ENCODE peak calls at places on chromosome 17, in four cellular contexts. One of them, this sample, is unnamed.

GRCh38 chr17:59254742-59255141 is 34.4 kb downstream of the GDPD1 start:
- DNase-seq in H9: no peak
- DNase-seq in H1: no peak
- DNase-seq in IMR-90: no peak
- DNase-seq in this sample: no peak

GRCh38 chr17:78716814-78717393 is 65.2 kb downstream of the CYTH1 start:
- DNase-seq in H9: no peak
- DNase-seq in H1: peak; percentile 55
- DNase-seq in IMR-90: peak; percentile 22
- DNase-seq in this sample: no peak

GRCh38 chr17:75181608-75182318 is 996 bp downstream of the SUMO2 start:
- DNase-seq in H9: no peak
- DNase-seq in H1: no peak
- DNase-seq in IMR-90: no peak
- DNase-seq in this sample: no peak

GRCh38 chr17:74011963-74012362 is 191.5 kb upstream of the RPL38 start:
- DNase-seq in H9: no peak
- DNase-seq in H1: no peak
- DNase-seq in IMR-90: no peak
- DNase-seq in this sample: no peak

GRCh38 chr17:81085420-81085911 is 50.5 kb downstream of the BAIAP2 start:
- DNase-seq in H9: no peak
- DNase-seq in H1: no peak
- DNase-seq in IMR-90: no peak
- DNase-seq in this sample: no peak

GRCh38 chr17:43366809-43367587 is 31.8 kb upstream of the ARL4D start:
- DNase-seq in H9: no peak
- DNase-seq in H1: peak; percentile 54
- DNase-seq in IMR-90: no peak
- DNase-seq in this sample: peak; percentile 36

GRCh38 chr17:81542431-81543338 is 9.5 kb downstream of the FAAP100 start:
- DNase-seq in H9: no peak
- DNase-seq in H1: no peak
- DNase-seq in IMR-90: no peak
- DNase-seq in this sample: no peak

GRCh38 chr17:77875881-77876509 is 82.5 kb upstream of the TNRC6C start:
- DNase-seq in H9: no peak
- DNase-seq in H1: no peak
- DNase-seq in IMR-90: peak; percentile 12
- DNase-seq in this sample: no peak

GRCh38 chr17:19339341-19339815 is 23.1 kb downstream of the B9D1 start:
- DNase-seq in H9: peak; percentile 37
- DNase-seq in H1: no peak
- DNase-seq in IMR-90: peak; percentile 42
- DNase-seq in this sample: no peak

GRCh38 chr17:260031-260791 is 78.8 kb upstream of the DOC2B start:
- DNase-seq in H9: peak; percentile 80
- DNase-seq in H1: peak; percentile 64
- DNase-seq in IMR-90: no peak
- DNase-seq in this sample: no peak

DNA sequence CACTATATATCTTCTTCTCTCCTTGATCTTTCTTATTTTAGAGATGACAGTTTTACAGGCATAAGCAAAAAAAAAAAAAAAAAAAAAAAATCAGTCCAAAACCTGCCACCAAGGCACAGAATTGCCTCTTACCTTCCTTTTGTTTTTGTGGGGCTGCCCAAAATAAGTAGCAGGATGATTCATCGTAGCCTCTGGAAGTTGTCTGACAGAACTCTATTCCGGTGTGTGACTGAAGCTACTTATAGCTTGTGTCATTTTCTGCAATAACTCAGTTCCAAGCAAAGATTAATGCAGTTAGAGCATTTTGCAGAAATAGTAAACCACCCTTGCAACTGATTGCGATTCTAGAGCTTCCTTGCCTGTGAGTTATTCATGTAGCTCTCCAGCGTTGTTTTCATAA is 186.8 kb downstream of the KIF2B start:
- DNase-seq in H9: no peak
- DNase-seq in H1: no peak
- DNase-seq in IMR-90: no peak
- DNase-seq in this sample: no peak
- H3K56ac ChIP-seq in H9: no peak overlapping the region
- H3K56ac ChIP-seq in H1: no peak overlapping the region
- H3K56ac ChIP-seq in IMR-90: no peak overlapping the region
- H3K56ac ChIP-seq in this sample: no peak overlapping the region

DNA sequence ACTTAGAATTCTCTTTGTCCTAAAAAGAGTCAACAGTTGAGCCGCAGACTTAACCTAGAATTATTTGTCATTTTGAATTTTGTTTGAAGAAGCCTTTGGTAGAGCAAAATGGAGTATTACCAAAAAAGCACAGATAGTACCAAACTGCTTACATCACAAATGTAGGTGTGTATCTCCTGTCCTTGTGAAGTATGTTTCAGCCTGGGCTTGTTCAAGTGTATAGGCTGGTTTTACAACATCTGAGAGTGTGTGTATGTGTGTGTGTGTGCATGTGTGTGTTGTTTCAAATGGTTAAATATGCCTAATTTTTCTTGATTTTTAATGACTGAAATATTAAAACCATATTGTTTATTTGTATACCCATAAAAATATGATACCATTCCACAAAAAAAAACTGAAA is 188.7 kb upstream of the AXIN2 start:
- DNase-seq in H9: no peak
- DNase-seq in H1: no peak
- DNase-seq in IMR-90: no peak
- DNase-seq in this sample: no peak
- H3K27ac ChIP-seq in H9: no peak overlapping the region
- H3K27ac ChIP-seq in H1: no peak overlapping the region
- H3K27ac ChIP-seq in IMR-90: no peak overlapping the region
- H3K27ac ChIP-seq in this sample: no peak overlapping the region

GRCh38 chr17:50240876-50241275 is 33.4 kb upstream of the TMEM92 start:
- DNase-seq in H9: no peak
- DNase-seq in H1: no peak
- DNase-seq in IMR-90: peak; percentile 81
- DNase-seq in this sample: no peak

GRCh38 chr17:50248255-50248654 is 26.0 kb upstream of the TMEM92 start:
- DNase-seq in H9: no peak
- DNase-seq in H1: no peak
- DNase-seq in IMR-90: no peak
- DNase-seq in this sample: no peak

GRCh38 chr17:50241431-50241830 is 32.8 kb upstream of the TMEM92 start:
- DNase-seq in H9: no peak
- DNase-seq in H1: no peak
- DNase-seq in IMR-90: no peak
- DNase-seq in this sample: no peak

GRCh38 chr17:50239913-50240312 is 34.4 kb upstream of the TMEM92 start:
- DNase-seq in H9: no peak
- DNase-seq in H1: no peak
- DNase-seq in IMR-90: no peak
- DNase-seq in this sample: no peak

GRCh38 chr17:50244771-50245170 is 29.5 kb upstream of the TMEM92 start:
- DNase-seq in H9: no peak
- DNase-seq in H1: no peak
- DNase-seq in IMR-90: no peak
- DNase-seq in this sample: no peak
- H3K56ac ChIP-seq in H9: no peak overlapping the region
- H3K56ac ChIP-seq in H1: no peak overlapping the region
- H3K56ac ChIP-seq in IMR-90: no peak overlapping the region
- H3K56ac ChIP-seq in this sample: no peak overlapping the region

GRCh38 chr17:47959825-47960655 is 2.4 kb upstream of the PRR15L start:
- DNase-seq in H9: no peak
- DNase-seq in H1: no peak
- DNase-seq in IMR-90: no peak
- DNase-seq in this sample: no peak

GRCh38 chr17:47957591-47958490 is at the start of gene PRR15L:
- DNase-seq in H9: peak; percentile 84
- DNase-seq in H1: peak; percentile 64
- DNase-seq in IMR-90: no peak
- DNase-seq in this sample: no peak

GRCh38 chr17:47953945-47954344 is 3.7 kb downstream of the PRR15L start:
- DNase-seq in H9: no peak
- DNase-seq in H1: no peak
- DNase-seq in IMR-90: no peak
- DNase-seq in this sample: no peak

GRCh38 chr17:47955497-47956461 is 1.9 kb downstream of the PRR15L start:
- DNase-seq in H9: no peak
- DNase-seq in H1: no peak
- DNase-seq in IMR-90: no peak
- DNase-seq in this sample: no peak

GRCh38 chr17:47956818-47957590 is 679 bp downstream of the PRR15L start:
- DNase-seq in H9: no peak
- DNase-seq in H1: no peak
- DNase-seq in IMR-90: peak; percentile 15
- DNase-seq in this sample: no peak
- H3K27ac ChIP-seq in H9: no peak overlapping the region
- H3K27ac ChIP-seq in H1: no peak overlapping the region
- H3K27ac ChIP-seq in IMR-90: no peak overlapping the region
- H3K27ac ChIP-seq in this sample: no peak overlapping the region

DNA sequence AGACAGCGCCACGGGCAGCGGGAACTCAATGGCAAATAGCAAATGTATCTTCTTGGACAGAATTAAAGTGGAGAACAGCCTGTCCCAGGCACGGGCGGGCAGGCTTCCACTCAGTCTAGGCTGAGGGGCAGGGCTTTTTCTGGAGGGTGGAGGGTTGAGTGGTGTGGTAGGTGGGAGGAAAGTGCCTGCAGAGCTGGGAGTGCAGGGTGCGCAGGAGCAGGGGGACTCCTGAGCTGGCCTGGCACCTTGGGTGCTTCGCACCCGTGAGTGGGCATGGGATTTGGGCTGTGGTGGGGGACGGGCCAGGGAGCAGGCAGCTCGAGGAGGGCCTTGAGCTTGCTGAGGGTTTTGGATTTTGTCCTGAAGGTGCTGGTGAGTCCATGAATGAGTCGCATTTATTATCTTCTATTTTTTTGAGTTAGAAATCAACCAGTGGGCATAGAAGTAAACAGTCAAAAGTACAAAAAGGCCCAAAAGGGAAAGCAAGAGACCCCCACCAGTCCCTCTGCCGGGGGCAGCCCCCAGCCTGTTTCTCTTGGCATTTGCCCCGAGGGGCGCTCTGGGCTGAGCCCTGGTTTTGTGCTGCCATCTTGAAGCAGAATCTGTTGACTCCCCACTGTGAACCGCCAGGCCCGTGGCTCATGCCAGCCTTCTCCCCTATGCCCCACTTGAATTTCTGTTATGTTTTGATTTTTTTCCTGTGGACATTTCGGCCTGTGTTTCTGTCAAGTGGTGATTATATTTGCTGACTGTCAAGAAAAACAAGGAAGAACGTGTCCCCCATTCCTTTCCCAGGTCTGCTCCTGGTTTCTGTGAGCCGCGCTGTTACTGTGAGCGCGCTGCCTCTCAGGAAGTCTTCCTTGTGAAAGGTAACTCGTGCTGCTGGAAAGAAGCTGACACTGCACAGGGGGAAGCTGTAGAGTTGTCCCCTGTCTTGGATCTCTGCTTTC is 8.3 kb downstream of the ADORA2B start:
- DNase-seq in H9: no peak
- DNase-seq in H1: no peak
- DNase-seq in IMR-90: no peak
- DNase-seq in this sample: no peak
- H3K56ac ChIP-seq in H9: no peak overlapping the region
- H3K56ac ChIP-seq in H1: no peak overlapping the region
- H3K56ac ChIP-seq in IMR-90: no peak overlapping the region
- H3K56ac ChIP-seq in this sample: no peak overlapping the region

DNA sequence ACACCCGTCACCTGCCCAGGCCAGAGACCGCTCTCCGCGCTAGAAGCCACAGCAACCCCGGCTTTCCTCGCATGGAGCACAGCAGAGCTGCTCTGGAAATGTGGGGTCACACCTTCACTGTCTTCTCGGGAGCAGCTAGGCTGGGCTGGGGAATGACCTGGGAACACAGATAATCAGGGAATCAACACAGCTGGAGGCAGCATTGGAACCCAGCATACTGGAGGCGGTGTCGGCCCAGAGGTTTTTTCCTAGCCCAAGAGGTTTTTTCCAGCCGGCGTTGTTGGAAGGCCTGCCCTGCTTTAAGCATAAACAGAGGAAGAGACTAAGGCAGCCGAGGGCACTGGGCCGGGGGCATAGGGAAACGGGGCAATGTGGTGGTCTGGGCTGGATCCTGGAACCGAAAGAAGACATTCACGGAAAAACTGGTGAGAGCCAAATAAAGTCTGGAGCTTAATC is 808 bp upstream of the PLD6 start:
- DNase-seq in H9: peak; percentile 32
- DNase-seq in H1: no peak
- DNase-seq in IMR-90: no peak
- DNase-seq in this sample: peak; percentile 22
- H3K27ac ChIP-seq in H9: no peak overlapping the region
- H3K27ac ChIP-seq in H1: no peak overlapping the region
- H3K27ac ChIP-seq in IMR-90: no peak overlapping the region
- H3K27ac ChIP-seq in this sample: no peak overlapping the region

DNA sequence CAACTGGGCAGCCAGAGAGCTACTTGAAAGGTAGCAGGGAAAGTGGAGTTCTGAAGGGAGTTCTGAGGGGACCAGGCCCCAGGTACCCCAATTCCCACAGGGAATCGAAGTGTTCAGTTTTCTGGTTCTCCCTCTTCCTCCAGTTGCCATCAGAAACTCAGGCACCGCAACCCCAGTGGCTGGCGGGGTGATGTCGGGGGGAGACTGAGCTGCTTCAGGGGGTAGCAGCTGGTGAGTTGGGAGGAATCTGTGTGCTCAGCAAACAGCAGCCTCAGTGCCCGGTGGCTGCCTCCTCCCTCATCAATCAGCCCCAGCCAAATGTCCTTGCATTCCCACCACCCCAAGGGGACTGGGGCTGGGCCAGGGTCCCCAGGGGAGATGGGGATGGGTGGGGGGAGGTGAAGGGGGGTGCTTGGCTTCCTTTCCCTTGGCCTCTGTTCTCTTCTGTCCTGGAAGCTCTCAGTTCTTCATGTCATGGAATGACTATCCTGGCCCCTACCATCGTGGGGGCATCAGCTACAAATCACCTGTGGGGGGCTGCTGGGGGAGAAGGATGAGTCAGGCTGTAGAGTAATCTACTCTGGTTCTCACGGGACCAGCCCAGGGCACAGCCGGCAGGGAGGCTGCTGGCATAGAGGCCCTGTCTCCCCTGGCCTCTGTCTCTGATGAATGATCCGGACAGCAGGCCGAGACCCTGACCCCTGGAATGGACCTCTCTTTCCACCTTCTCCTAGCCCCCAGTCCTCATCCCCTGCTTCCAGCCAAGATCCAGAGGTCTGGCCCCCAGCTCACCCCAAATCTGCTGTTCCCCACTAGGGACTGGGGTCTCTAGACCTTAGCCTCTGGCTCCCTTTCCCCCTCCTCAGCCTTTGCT is 2.6 kb upstream of the DNAH2 start:
- DNase-seq in H9: no peak
- DNase-seq in H1: no peak
- DNase-seq in IMR-90: no peak
- DNase-seq in this sample: no peak
- H3K56ac ChIP-seq in H9: no peak overlapping the region
- H3K56ac ChIP-seq in H1: no peak overlapping the region
- H3K56ac ChIP-seq in IMR-90: no peak overlapping the region
- H3K56ac ChIP-seq in this sample: no peak overlapping the region